ENCODE peak calls at places on chromosomes 12 and 14, in eight cellular contexts. One of them, this sample, is unnamed.

GRCh38 chr12:27331299-27331926 is 1.2 kb upstream of the BMAL2 start:
- DNase-seq in AG10803: peak; percentile 89
- DNase-seq in fibroblast of the aortic adventitia: peak; percentile 92
- DNase-seq in fibroblast of mammary gland: peak; percentile 93
- DNase-seq in hepatocyte: peak; percentile 67
- DNase-seq in GM12865: peak; percentile 87
- DNase-seq in stomach: no peak
- DNase-seq in AG04450: peak; percentile 81
- DNase-seq in this sample: peak; percentile 72

GRCh38 chr12:122834229-122834920 is 882 bp upstream of the HIP1R start:
- DNase-seq in AG10803: peak; percentile 36
- DNase-seq in fibroblast of the aortic adventitia: peak; percentile 67
- DNase-seq in fibroblast of mammary gland: peak; percentile 58
- DNase-seq in hepatocyte: peak; percentile 83
- DNase-seq in GM12865: no peak
- DNase-seq in stomach: peak; percentile 64
- DNase-seq in AG04450: no peak
- DNase-seq in this sample: no peak

GRCh38 chr14:31927348-31927826 is 149.7 kb upstream of the ARHGAP5 start:
- DNase-seq in AG10803: peak; percentile 94
- DNase-seq in fibroblast of the aortic adventitia: peak; percentile 82
- DNase-seq in fibroblast of mammary gland: peak; percentile 96
- DNase-seq in hepatocyte: peak; percentile 68
- DNase-seq in GM12865: no peak
- DNase-seq in stomach: no peak
- DNase-seq in AG04450: peak; percentile 87
- DNase-seq in this sample: peak; percentile 72

GRCh38 chr12:116955382-116956021 is 44.8 kb downstream of the FBXW8 start:
- DNase-seq in AG10803: no peak
- DNase-seq in fibroblast of the aortic adventitia: peak; percentile 43
- DNase-seq in fibroblast of mammary gland: peak; percentile 53
- DNase-seq in hepatocyte: peak; percentile 74
- DNase-seq in GM12865: peak; percentile 24
- DNase-seq in stomach: peak; percentile 83
- DNase-seq in AG04450: no peak
- DNase-seq in this sample: no peak

GRCh38 chr14:37221073-37221472 is 23.3 kb downstream of the MIPOL1 start:
- DNase-seq in AG10803: no peak
- DNase-seq in fibroblast of the aortic adventitia: no peak
- DNase-seq in fibroblast of mammary gland: no peak
- DNase-seq in hepatocyte: no peak
- DNase-seq in GM12865: no peak
- DNase-seq in stomach: no peak
- DNase-seq in AG04450: no peak
- DNase-seq in this sample: no peak

GRCh38 chr12:124231980-124232653 is 62.8 kb upstream of the RFLNA start:
- DNase-seq in AG10803: no peak
- DNase-seq in fibroblast of the aortic adventitia: no peak
- DNase-seq in fibroblast of mammary gland: no peak
- DNase-seq in hepatocyte: peak; percentile 84
- DNase-seq in GM12865: no peak
- DNase-seq in stomach: peak; percentile 83
- DNase-seq in AG04450: no peak
- DNase-seq in this sample: no peak

GRCh38 chr14:21525995-21526671 is at the start of gene SALL2:
- DNase-seq in AG10803: peak; percentile 22
- DNase-seq in fibroblast of the aortic adventitia: peak; percentile 49
- DNase-seq in fibroblast of mammary gland: peak; percentile 38
- DNase-seq in hepatocyte: peak; percentile 90
- DNase-seq in GM12865: peak; percentile 51
- DNase-seq in stomach: peak; percentile 72
- DNase-seq in AG04450: peak; percentile 27
- DNase-seq in this sample: peak; percentile 26

GRCh38 chr14:71246539-71246938 is 339.3 kb downstream of the PCNX1 start:
- DNase-seq in AG10803: no peak
- DNase-seq in fibroblast of the aortic adventitia: no peak
- DNase-seq in fibroblast of mammary gland: no peak
- DNase-seq in hepatocyte: no peak
- DNase-seq in GM12865: no peak
- DNase-seq in stomach: no peak
- DNase-seq in AG04450: no peak
- DNase-seq in this sample: no peak

GRCh38 chr14:63493246-63493645 is 49.9 kb downstream of the PPP2R5E start:
- DNase-seq in AG10803: peak; percentile 46
- DNase-seq in fibroblast of the aortic adventitia: no peak
- DNase-seq in fibroblast of mammary gland: peak; percentile 32
- DNase-seq in hepatocyte: peak; percentile 23
- DNase-seq in GM12865: peak; percentile 15
- DNase-seq in stomach: no peak
- DNase-seq in AG04450: no peak
- DNase-seq in this sample: no peak

GRCh38 chr14:102517412-102518062 is 8.0 kb upstream of the ANKRD9 start:
- DNase-seq in AG10803: no peak
- DNase-seq in fibroblast of the aortic adventitia: no peak
- DNase-seq in fibroblast of mammary gland: no peak
- DNase-seq in hepatocyte: peak; percentile 58
- DNase-seq in GM12865: no peak
- DNase-seq in stomach: no peak
- DNase-seq in AG04450: no peak
- DNase-seq in this sample: no peak

GRCh38 chr14:102590667-102591099 is 1.8 kb upstream of the RCOR1 start:
- DNase-seq in AG10803: no peak
- DNase-seq in fibroblast of the aortic adventitia: peak; percentile 46
- DNase-seq in fibroblast of mammary gland: peak; percentile 64
- DNase-seq in hepatocyte: peak; percentile 67
- DNase-seq in GM12865: peak; percentile 29
- DNase-seq in stomach: peak; percentile 45
- DNase-seq in AG04450: no peak
- DNase-seq in this sample: no peak

GRCh38 chr12:5267603-5268423 is 164.1 kb upstream of the NTF3 start:
- DNase-seq in AG10803: peak; percentile 47
- DNase-seq in fibroblast of the aortic adventitia: no peak
- DNase-seq in fibroblast of mammary gland: no peak
- DNase-seq in hepatocyte: no peak
- DNase-seq in GM12865: no peak
- DNase-seq in stomach: no peak
- DNase-seq in AG04450: peak; percentile 27
- DNase-seq in this sample: no peak

GRCh38 chr12:100857418-100857817 is 62.8 kb downstream of the ANO4 start:
- DNase-seq in AG10803: no peak
- DNase-seq in fibroblast of the aortic adventitia: no peak
- DNase-seq in fibroblast of mammary gland: no peak
- DNase-seq in hepatocyte: no peak
- DNase-seq in GM12865: no peak
- DNase-seq in stomach: no peak
- DNase-seq in AG04450: no peak
- DNase-seq in this sample: no peak

GRCh38 chr14:81455344-81455743 is 55.2 kb upstream of the STON2 start:
- DNase-seq in AG10803: peak; percentile 16
- DNase-seq in fibroblast of the aortic adventitia: no peak
- DNase-seq in fibroblast of mammary gland: no peak
- DNase-seq in hepatocyte: no peak
- DNase-seq in GM12865: no peak
- DNase-seq in stomach: no peak
- DNase-seq in AG04450: no peak
- DNase-seq in this sample: no peak

GRCh38 chr14:35346738-35347322 is 54.6 kb downstream of the PSMA6 start:
- DNase-seq in AG10803: no peak
- DNase-seq in fibroblast of the aortic adventitia: no peak
- DNase-seq in fibroblast of mammary gland: no peak
- DNase-seq in hepatocyte: no peak
- DNase-seq in GM12865: no peak
- DNase-seq in stomach: no peak
- DNase-seq in AG04450: no peak
- DNase-seq in this sample: no peak

GRCh38 chr12:87599459-87599858 is 429.7 kb downstream of the C12orf50 start:
- DNase-seq in AG10803: no peak
- DNase-seq in fibroblast of the aortic adventitia: no peak
- DNase-seq in fibroblast of mammary gland: no peak
- DNase-seq in hepatocyte: peak; percentile 7
- DNase-seq in GM12865: no peak
- DNase-seq in stomach: no peak
- DNase-seq in AG04450: no peak
- DNase-seq in this sample: no peak

GRCh38 chr12:106170285-106170684 is 31.5 kb upstream of the NUAK1 start:
- DNase-seq in AG10803: peak; percentile 91
- DNase-seq in fibroblast of the aortic adventitia: peak; percentile 22
- DNase-seq in fibroblast of mammary gland: peak; percentile 76
- DNase-seq in hepatocyte: no peak
- DNase-seq in GM12865: no peak
- DNase-seq in stomach: no peak
- DNase-seq in AG04450: no peak
- DNase-seq in this sample: no peak

GRCh38 chr12:143964-144649 is 69.8 kb downstream of the SLC6A12 start:
- DNase-seq in AG10803: peak; percentile 35
- DNase-seq in fibroblast of the aortic adventitia: no peak
- DNase-seq in fibroblast of mammary gland: no peak
- DNase-seq in hepatocyte: peak; percentile 87
- DNase-seq in GM12865: no peak
- DNase-seq in stomach: peak; percentile 60
- DNase-seq in AG04450: no peak
- DNase-seq in this sample: no peak

GRCh38 chr14:78847801-78848200 is 677.6 kb downstream of the NRXN3 start:
- DNase-seq in AG10803: no peak
- DNase-seq in fibroblast of the aortic adventitia: no peak
- DNase-seq in fibroblast of mammary gland: no peak
- DNase-seq in hepatocyte: no peak
- DNase-seq in GM12865: no peak
- DNase-seq in stomach: no peak
- DNase-seq in AG04450: no peak
- DNase-seq in this sample: no peak

GRCh38 chr14:78849952-78850351 is 679.8 kb downstream of the NRXN3 start:
- DNase-seq in AG10803: no peak
- DNase-seq in fibroblast of the aortic adventitia: no peak
- DNase-seq in fibroblast of mammary gland: no peak
- DNase-seq in hepatocyte: no peak
- DNase-seq in GM12865: no peak
- DNase-seq in stomach: no peak
- DNase-seq in AG04450: no peak
- DNase-seq in this sample: no peak

GRCh38 chr14:78851189-78851588 is 681.0 kb downstream of the NRXN3 start:
- DNase-seq in AG10803: no peak
- DNase-seq in fibroblast of the aortic adventitia: no peak
- DNase-seq in fibroblast of mammary gland: no peak
- DNase-seq in hepatocyte: no peak
- DNase-seq in GM12865: no peak
- DNase-seq in stomach: no peak
- DNase-seq in AG04450: no peak
- DNase-seq in this sample: no peak

GRCh38 chr14:78848234-78848820 is 678.2 kb downstream of the NRXN3 start:
- DNase-seq in AG10803: peak; percentile 9
- DNase-seq in fibroblast of the aortic adventitia: peak; percentile 14
- DNase-seq in fibroblast of mammary gland: peak; percentile 30
- DNase-seq in hepatocyte: peak; percentile 74
- DNase-seq in GM12865: peak; percentile 56
- DNase-seq in stomach: peak; percentile 27
- DNase-seq in AG04450: no peak
- DNase-seq in this sample: no peak
- TF ChIP-seq CTCF in AG10803: peak; percentile 72
- TF ChIP-seq CTCF in fibroblast of the aortic adventitia: peak; percentile 74
- TF ChIP-seq CTCF in fibroblast of mammary gland: peak; percentile 84
- TF ChIP-seq CTCF in hepatocyte: peak; percentile 83
- TF ChIP-seq CTCF in GM12865: peak; percentile 89
- TF ChIP-seq CTCF in stomach: peak; percentile 88
- TF ChIP-seq CTCF in AG04450: peak; percentile 86
- TF ChIP-seq CTCF in this sample: peak; percentile 88

GRCh38 chr14:88005978-88006851 is 1.3 kb downstream of the GPR65 start:
- DNase-seq in AG10803: peak; percentile 15
- DNase-seq in fibroblast of the aortic adventitia: no peak
- DNase-seq in fibroblast of mammary gland: peak; percentile 13
- DNase-seq in hepatocyte: no peak
- DNase-seq in GM12865: peak; percentile 90
- DNase-seq in stomach: no peak
- DNase-seq in AG04450: no peak
- DNase-seq in this sample: no peak

GRCh38 chr14:88005050-88005481 is at the start of gene GPR65:
- DNase-seq in AG10803: peak; percentile 28
- DNase-seq in fibroblast of the aortic adventitia: peak; percentile 16
- DNase-seq in fibroblast of mammary gland: peak; percentile 2
- DNase-seq in hepatocyte: no peak
- DNase-seq in GM12865: peak; percentile 84
- DNase-seq in stomach: no peak
- DNase-seq in AG04450: no peak
- DNase-seq in this sample: no peak

GRCh38 chr14:88007608-88008007 is 2.7 kb downstream of the GPR65 start:
- DNase-seq in AG10803: no peak
- DNase-seq in fibroblast of the aortic adventitia: no peak
- DNase-seq in fibroblast of mammary gland: no peak
- DNase-seq in hepatocyte: no peak
- DNase-seq in GM12865: no peak
- DNase-seq in stomach: no peak
- DNase-seq in AG04450: no peak
- DNase-seq in this sample: no peak

GRCh38 chr14:88002421-88002820 is 2.5 kb upstream of the GPR65 start:
- DNase-seq in AG10803: no peak
- DNase-seq in fibroblast of the aortic adventitia: no peak
- DNase-seq in fibroblast of mammary gland: no peak
- DNase-seq in hepatocyte: no peak
- DNase-seq in GM12865: peak; percentile 48
- DNase-seq in stomach: no peak
- DNase-seq in AG04450: no peak
- DNase-seq in this sample: no peak

GRCh38 chr14:88004637-88005036 is 298 bp upstream of the GPR65 start:
- DNase-seq in AG10803: no peak
- DNase-seq in fibroblast of the aortic adventitia: no peak
- DNase-seq in fibroblast of mammary gland: no peak
- DNase-seq in hepatocyte: no peak
- DNase-seq in GM12865: no peak
- DNase-seq in stomach: no peak
- DNase-seq in AG04450: no peak
- DNase-seq in this sample: no peak
- H3K4me3 ChIP-seq in AG10803: no peak overlapping the region
- H3K4me3 ChIP-seq in fibroblast of the aortic adventitia: no peak overlapping the region
- H3K4me3 ChIP-seq in fibroblast of mammary gland: no peak overlapping the region
- H3K4me3 ChIP-seq in hepatocyte: no peak overlapping the region
- H3K4me3 ChIP-seq in GM12865: peak overlapping the region; percentile 78
- H3K4me3 ChIP-seq in stomach: no peak overlapping the region
- H3K4me3 ChIP-seq in AG04450: no peak overlapping the region
- H3K4me3 ChIP-seq in this sample: no peak overlapping the region

DNA sequence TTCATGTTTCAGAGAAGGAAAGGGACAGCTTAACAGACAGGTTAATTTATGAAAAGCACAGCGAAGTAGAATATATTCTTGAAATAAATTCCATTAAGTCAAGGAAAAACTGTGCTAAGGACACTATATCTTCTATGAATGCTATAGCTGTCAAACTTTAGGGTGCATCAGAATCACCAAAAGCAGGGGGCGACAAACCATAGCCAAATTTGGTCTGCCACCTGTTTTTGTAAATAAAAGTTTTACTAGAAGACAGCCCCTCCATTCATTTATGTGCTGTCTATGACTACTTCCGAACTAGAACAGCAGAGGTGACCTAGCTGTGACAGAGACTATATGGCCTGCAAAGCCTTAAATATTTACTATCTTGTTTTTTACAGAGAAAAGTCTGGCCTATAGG is 25.9 kb downstream of the PPP4R3A start:
- DNase-seq in AG10803: no peak
- DNase-seq in fibroblast of the aortic adventitia: no peak
- DNase-seq in fibroblast of mammary gland: no peak
- DNase-seq in hepatocyte: no peak
- DNase-seq in GM12865: peak; percentile 15
- DNase-seq in stomach: no peak
- DNase-seq in AG04450: no peak
- DNase-seq in this sample: no peak
- TF ChIP-seq CTCF in AG10803: no peak
- TF ChIP-seq CTCF in fibroblast of the aortic adventitia: no peak
- TF ChIP-seq CTCF in fibroblast of mammary gland: peak; percentile 10
- TF ChIP-seq CTCF in hepatocyte: no peak
- TF ChIP-seq CTCF in GM12865: peak; percentile 6
- TF ChIP-seq CTCF in stomach: no peak
- TF ChIP-seq CTCF in AG04450: no peak
- TF ChIP-seq CTCF in this sample: no peak

GRCh38 chr14:54651649-54652048 is 84.7 kb downstream of the SAMD4A start:
- DNase-seq in AG10803: peak; percentile 20
- DNase-seq in fibroblast of the aortic adventitia: peak; percentile 60
- DNase-seq in fibroblast of mammary gland: no peak
- DNase-seq in hepatocyte: no peak
- DNase-seq in GM12865: no peak
- DNase-seq in stomach: no peak
- DNase-seq in AG04450: no peak
- DNase-seq in this sample: no peak
- H3K4me3 ChIP-seq in AG10803: no peak overlapping the region
- H3K4me3 ChIP-seq in fibroblast of the aortic adventitia: no peak overlapping the region
- H3K4me3 ChIP-seq in fibroblast of mammary gland: no peak overlapping the region
- H3K4me3 ChIP-seq in hepatocyte: no peak overlapping the region
- H3K4me3 ChIP-seq in GM12865: no peak overlapping the region
- H3K4me3 ChIP-seq in stomach: no peak overlapping the region
- H3K4me3 ChIP-seq in AG04450: peak overlapping the region; percentile 1
- H3K4me3 ChIP-seq in this sample: no peak overlapping the region

This sample was measured in HFF-Myc.